ENCODE peak calls at places on chromosome 1, in four cellular contexts. Y is stimulated activated CD4-positive, alpha-beta T cell treated with anti-CD3 and anti-CD28 coated beads, Interleukin-2, amount 100 ng/mL, for 48 hours; U is mammary epithelial cell; B is AG10803. S is an unnamed sample.

GRCh38 chr1:221672160-221672762 is 69.6 kb downstream of the DUSP10 start:
- DNase-seq in Y (no peak), U (peak; percentile 75), B (no peak), S (no peak)

GRCh38 chr1:47866631-47867446 is 130.3 kb downstream of the TRABD2B start:
- DNase-seq in Y (no peak), U (no peak), B (no peak), S (no peak)

GRCh38 chr1:172870901-172871606 is 179.7 kb downstream of the TNFSF18 start:
- DNase-seq in Y (no peak), U (peak; percentile 60), B (no peak), S (no peak)

GRCh38 chr1:191255354-191256057 is 777.8 kb upstream of the BRINP3 start:
- DNase-seq in Y (no peak), U (no peak), B (no peak), S (no peak)

GRCh38 chr1:198883184-198883583 is 244.3 kb downstream of the PTPRC start:
- DNase-seq in Y (no peak), U (peak; percentile 40), B (no peak), S (no peak)

GRCh38 chr1:220124542-220124941 is 30.6 kb downstream of the IARS2 start:
- DNase-seq in Y (no peak), U (no peak), B (peak; percentile 88), S (no peak)

GRCh38 chr1:44685218-44685617 is 10.7 kb downstream of the ARMH1 start:
- DNase-seq in Y (no peak), U (no peak), B (no peak), S (no peak)

GRCh38 chr1:50108497-50109073 is at the start of gene ELAVL4:
- DNase-seq in Y (no peak), U (no peak), B (no peak), S (no peak)

GRCh38 chr1:201559679-201560162 is 20.8 kb downstream of the NAV1 start:
- DNase-seq in Y (peak; percentile 67), U (peak; percentile 54), B (peak; percentile 88), S (no peak)

GRCh38 chr1:151055581-151055980 is 3.8 kb downstream of the CDC42SE1 start:
- DNase-seq in Y (no peak), U (no peak), B (no peak), S (no peak)

GRCh38 chr1:107246775-107247345 is 106.0 kb downstream of the NTNG1 start:
- DNase-seq in Y (no peak), U (no peak), B (no peak), S (no peak)

GRCh38 chr1:228012555-228012954 is 5.8 kb downstream of the WNT3A start:
- DNase-seq in Y (no peak), U (no peak), B (no peak), S (no peak)

GRCh38 chr1:50976890-50977574 is 7.0 kb downstream of the CDKN2C start:
- DNase-seq in Y (no peak), U (peak; percentile 25), B (peak; percentile 58), S (no peak)

GRCh38 chr1:1510912-1511532 is 940 bp upstream of the ATAD3A start:
- DNase-seq in Y (no peak), U (peak; percentile 28), B (no peak), S (no peak)